ENCODE peak calls at places on chromosomes 6 and 20, in seven cellular contexts. One of them, this sample, is unnamed.

GRCh38 chr20:29497261-29497671 is 1760.2 kb upstream of the DEFB115 start:
- DNase-seq in activated CD8-positive, alpha-beta T cell treated with anti-CD3 and anti-CD28 coated beads for 36 hours: no peak
- DNase-seq in sigmoid colon: no peak
- DNase-seq in neural progenitor cell: no peak
- DNase-seq in IMR-90: no peak
- DNase-seq in coronary artery: no peak
- DNase-seq in A549: no peak
- DNase-seq in this sample: no peak

GRCh38 chr20:33841439-33841799 is 30.3 kb downstream of the CHMP4B start:
- DNase-seq in activated CD8-positive, alpha-beta T cell treated with anti-CD3 and anti-CD28 coated beads for 36 hours: no peak
- DNase-seq in sigmoid colon: peak; percentile 10
- DNase-seq in neural progenitor cell: no peak
- DNase-seq in IMR-90: no peak
- DNase-seq in coronary artery: no peak
- DNase-seq in A549: no peak
- DNase-seq in this sample: no peak

GRCh38 chr6:73566954-73567591 is 46.2 kb upstream of the EEF1A1 start:
- DNase-seq in activated CD8-positive, alpha-beta T cell treated with anti-CD3 and anti-CD28 coated beads for 36 hours: no peak
- DNase-seq in sigmoid colon: peak; percentile 86
- DNase-seq in neural progenitor cell: no peak
- DNase-seq in IMR-90: peak; percentile 35
- DNase-seq in coronary artery: no peak
- DNase-seq in A549: peak; percentile 91
- DNase-seq in this sample: peak; percentile 85

GRCh38 chr20:19974621-19975435 is 42.3 kb upstream of the NAA20 start:
- DNase-seq in activated CD8-positive, alpha-beta T cell treated with anti-CD3 and anti-CD28 coated beads for 36 hours: no peak
- DNase-seq in sigmoid colon: peak; percentile 97
- DNase-seq in neural progenitor cell: no peak
- DNase-seq in IMR-90: peak; percentile 97
- DNase-seq in coronary artery: peak; percentile 97
- DNase-seq in A549: peak; percentile 77
- DNase-seq in this sample: peak; percentile 94

GRCh38 chr6:88983532-88983931 is 20.1 kb upstream of the RNGTT start:
- DNase-seq in activated CD8-positive, alpha-beta T cell treated with anti-CD3 and anti-CD28 coated beads for 36 hours: peak; percentile 29
- DNase-seq in sigmoid colon: no peak
- DNase-seq in neural progenitor cell: peak; percentile 48
- DNase-seq in IMR-90: peak; percentile 36
- DNase-seq in coronary artery: no peak
- DNase-seq in A549: peak; percentile 49
- DNase-seq in this sample: no peak

GRCh38 chr20:34401741-34402455 is 38.8 kb downstream of the ITCH start:
- DNase-seq in activated CD8-positive, alpha-beta T cell treated with anti-CD3 and anti-CD28 coated beads for 36 hours: peak; percentile 51
- DNase-seq in sigmoid colon: no peak
- DNase-seq in neural progenitor cell: no peak
- DNase-seq in IMR-90: no peak
- DNase-seq in coronary artery: no peak
- DNase-seq in A549: no peak
- DNase-seq in this sample: no peak

GRCh38 chr6:168043848-168044415 is 35.1 kb downstream of the FRMD1 start:
- DNase-seq in activated CD8-positive, alpha-beta T cell treated with anti-CD3 and anti-CD28 coated beads for 36 hours: no peak
- DNase-seq in sigmoid colon: peak; percentile 48
- DNase-seq in neural progenitor cell: no peak
- DNase-seq in IMR-90: no peak
- DNase-seq in coronary artery: no peak
- DNase-seq in A549: no peak
- DNase-seq in this sample: peak; percentile 30

GRCh38 chr6:3438190-3439167 is 18.4 kb downstream of the SLC22A23 start:
- DNase-seq in activated CD8-positive, alpha-beta T cell treated with anti-CD3 and anti-CD28 coated beads for 36 hours: no peak
- DNase-seq in sigmoid colon: peak; percentile 84
- DNase-seq in neural progenitor cell: no peak
- DNase-seq in IMR-90: peak; percentile 94
- DNase-seq in coronary artery: no peak
- DNase-seq in A549: peak; percentile 76
- DNase-seq in this sample: no peak

GRCh38 chr6:162124710-162125435 is 602.7 kb downstream of the PRKN start:
- DNase-seq in activated CD8-positive, alpha-beta T cell treated with anti-CD3 and anti-CD28 coated beads for 36 hours: no peak
- DNase-seq in sigmoid colon: no peak
- DNase-seq in neural progenitor cell: no peak
- DNase-seq in IMR-90: no peak
- DNase-seq in coronary artery: no peak
- DNase-seq in A549: no peak
- DNase-seq in this sample: no peak

GRCh38 chr6:162125659-162126058 is 601.9 kb downstream of the PRKN start:
- DNase-seq in activated CD8-positive, alpha-beta T cell treated with anti-CD3 and anti-CD28 coated beads for 36 hours: no peak
- DNase-seq in sigmoid colon: no peak
- DNase-seq in neural progenitor cell: no peak
- DNase-seq in IMR-90: no peak
- DNase-seq in coronary artery: no peak
- DNase-seq in A549: no peak
- DNase-seq in this sample: no peak

GRCh38 chr6:162119349-162119748 is 608.2 kb downstream of the PRKN start:
- DNase-seq in activated CD8-positive, alpha-beta T cell treated with anti-CD3 and anti-CD28 coated beads for 36 hours: no peak
- DNase-seq in sigmoid colon: no peak
- DNase-seq in neural progenitor cell: no peak
- DNase-seq in IMR-90: no peak
- DNase-seq in coronary artery: no peak
- DNase-seq in A549: no peak
- DNase-seq in this sample: no peak

GRCh38 chr6:162118706-162119105 is 608.9 kb downstream of the PRKN start:
- DNase-seq in activated CD8-positive, alpha-beta T cell treated with anti-CD3 and anti-CD28 coated beads for 36 hours: no peak
- DNase-seq in sigmoid colon: no peak
- DNase-seq in neural progenitor cell: no peak
- DNase-seq in IMR-90: no peak
- DNase-seq in coronary artery: no peak
- DNase-seq in A549: no peak
- DNase-seq in this sample: no peak

GRCh38 chr6:162123797-162124196 is 603.8 kb downstream of the PRKN start:
- DNase-seq in activated CD8-positive, alpha-beta T cell treated with anti-CD3 and anti-CD28 coated beads for 36 hours: no peak
- DNase-seq in sigmoid colon: no peak
- DNase-seq in neural progenitor cell: peak; percentile 56
- DNase-seq in IMR-90: no peak
- DNase-seq in coronary artery: no peak
- DNase-seq in A549: peak; percentile 9
- DNase-seq in this sample: no peak
- TF ChIP-seq CTCF in activated CD8-positive, alpha-beta T cell treated with anti-CD3 and anti-CD28 coated beads for 36 hours: no peak
- TF ChIP-seq CTCF in sigmoid colon: no peak
- TF ChIP-seq CTCF in neural progenitor cell: peak; percentile 61
- TF ChIP-seq CTCF in IMR-90: no peak
- TF ChIP-seq CTCF in coronary artery: no peak
- TF ChIP-seq CTCF in A549: peak; percentile 7
- TF ChIP-seq CTCF in this sample: no peak

DNA sequence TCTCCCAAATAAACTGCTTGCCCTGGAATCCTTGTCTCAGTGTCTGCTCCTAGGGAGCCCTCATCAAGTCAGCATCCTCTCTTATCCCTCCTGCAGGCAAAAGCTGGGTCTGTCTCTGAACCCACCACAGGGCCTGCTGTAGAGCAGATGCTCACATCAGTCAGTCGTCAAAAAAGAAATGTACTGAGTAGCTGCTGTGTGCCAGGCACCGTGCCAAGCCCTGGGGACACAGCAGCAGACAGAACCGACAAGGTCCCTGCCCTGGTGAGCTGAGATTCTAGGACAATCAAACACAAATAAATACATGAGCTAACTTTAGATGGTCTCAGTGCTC is 68.5 kb downstream of the EYA2 start:
- DNase-seq in activated CD8-positive, alpha-beta T cell treated with anti-CD3 and anti-CD28 coated beads for 36 hours: no peak
- DNase-seq in sigmoid colon: no peak
- DNase-seq in neural progenitor cell: no peak
- DNase-seq in IMR-90: no peak
- DNase-seq in coronary artery: no peak
- DNase-seq in A549: no peak
- DNase-seq in this sample: no peak
- TF ChIP-seq CTCF in activated CD8-positive, alpha-beta T cell treated with anti-CD3 and anti-CD28 coated beads for 36 hours: no peak
- TF ChIP-seq CTCF in sigmoid colon: no peak
- TF ChIP-seq CTCF in neural progenitor cell: no peak
- TF ChIP-seq CTCF in IMR-90: peak; percentile 1
- TF ChIP-seq CTCF in coronary artery: no peak
- TF ChIP-seq CTCF in A549: no peak
- TF ChIP-seq CTCF in this sample: no peak

DNA sequence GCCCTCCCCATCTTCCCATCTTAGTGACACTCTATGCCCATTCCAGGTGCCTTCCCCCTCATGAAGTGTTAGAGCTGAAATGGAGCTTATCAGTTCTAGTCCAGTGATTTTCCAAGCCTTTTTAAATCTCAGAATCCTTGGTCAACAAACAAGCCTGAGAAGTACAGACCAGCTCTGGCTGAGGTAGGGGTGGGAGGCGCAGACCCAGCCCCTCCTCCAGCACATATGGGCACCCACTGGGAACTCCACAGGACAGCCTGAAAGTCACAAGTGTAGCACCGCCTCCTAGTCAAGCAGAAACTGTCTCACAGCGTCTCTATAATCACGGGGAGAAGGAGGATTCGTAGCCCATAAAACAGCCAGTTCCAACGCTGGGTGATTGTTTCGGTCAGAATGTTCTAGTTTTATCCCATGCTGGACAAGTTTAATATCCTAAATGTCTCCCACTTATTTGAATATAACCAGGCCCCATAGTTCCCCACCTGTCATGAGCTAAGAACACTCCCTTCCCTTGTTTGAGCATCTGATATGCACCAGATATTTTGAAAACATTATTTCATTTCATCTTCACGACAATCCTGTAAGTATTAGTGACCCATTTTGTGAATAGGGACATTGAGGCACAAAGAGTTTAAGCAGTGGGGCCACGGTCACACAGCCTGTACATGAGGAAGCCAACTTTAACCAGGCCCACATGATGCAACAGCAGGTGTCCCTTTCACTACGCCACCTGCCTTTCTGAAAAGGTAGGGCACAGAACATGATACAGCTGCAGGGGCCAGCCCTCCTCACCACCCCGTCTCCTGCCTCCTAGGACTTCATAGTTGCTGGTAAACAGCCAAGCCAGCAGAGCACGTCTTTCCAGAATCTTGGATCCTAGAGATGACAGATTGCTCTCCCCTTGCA is 40.1 kb downstream of the TRAF3IP2 start:
- DNase-seq in activated CD8-positive, alpha-beta T cell treated with anti-CD3 and anti-CD28 coated beads for 36 hours: peak; percentile 56
- DNase-seq in sigmoid colon: no peak
- DNase-seq in neural progenitor cell: no peak
- DNase-seq in IMR-90: no peak
- DNase-seq in coronary artery: no peak
- DNase-seq in A549: peak; percentile 19
- DNase-seq in this sample: no peak
- TF ChIP-seq CTCF in activated CD8-positive, alpha-beta T cell treated with anti-CD3 and anti-CD28 coated beads for 36 hours: peak; percentile 38
- TF ChIP-seq CTCF in sigmoid colon: no peak
- TF ChIP-seq CTCF in neural progenitor cell: peak; percentile 32
- TF ChIP-seq CTCF in IMR-90: no peak
- TF ChIP-seq CTCF in coronary artery: no peak
- TF ChIP-seq CTCF in A549: no peak
- TF ChIP-seq CTCF in this sample: no peak

GRCh38 chr20:10225439-10226080 is 6.9 kb downstream of the SNAP25 start:
- DNase-seq in activated CD8-positive, alpha-beta T cell treated with anti-CD3 and anti-CD28 coated beads for 36 hours: no peak
- DNase-seq in sigmoid colon: no peak
- DNase-seq in neural progenitor cell: peak; percentile 39
- DNase-seq in IMR-90: no peak
- DNase-seq in coronary artery: no peak
- DNase-seq in A549: peak; percentile 66
- DNase-seq in this sample: no peak
- TF ChIP-seq CTCF in activated CD8-positive, alpha-beta T cell treated with anti-CD3 and anti-CD28 coated beads for 36 hours: no peak
- TF ChIP-seq CTCF in sigmoid colon: no peak
- TF ChIP-seq CTCF in neural progenitor cell: peak; percentile 63
- TF ChIP-seq CTCF in IMR-90: peak; percentile 18
- TF ChIP-seq CTCF in coronary artery: no peak
- TF ChIP-seq CTCF in A549: peak; percentile 43
- TF ChIP-seq CTCF in this sample: no peak

GRCh38 chr6:37607949-37608348 is 89.7 kb downstream of the MDGA1 start:
- DNase-seq in activated CD8-positive, alpha-beta T cell treated with anti-CD3 and anti-CD28 coated beads for 36 hours: no peak
- DNase-seq in sigmoid colon: no peak
- DNase-seq in neural progenitor cell: peak; percentile 56
- DNase-seq in IMR-90: peak; percentile 57
- DNase-seq in coronary artery: no peak
- DNase-seq in A549: no peak
- DNase-seq in this sample: no peak
- TF ChIP-seq CTCF in activated CD8-positive, alpha-beta T cell treated with anti-CD3 and anti-CD28 coated beads for 36 hours: no peak
- TF ChIP-seq CTCF in sigmoid colon: no peak
- TF ChIP-seq CTCF in neural progenitor cell: peak; percentile 69
- TF ChIP-seq CTCF in IMR-90: peak; percentile 58
- TF ChIP-seq CTCF in coronary artery: no peak
- TF ChIP-seq CTCF in A549: no peak
- TF ChIP-seq CTCF in this sample: no peak

GRCh38 chr20:258963-259362 is 1.4 kb downstream of the DEFB132 start:
- DNase-seq in activated CD8-positive, alpha-beta T cell treated with anti-CD3 and anti-CD28 coated beads for 36 hours: peak; percentile 29
- DNase-seq in sigmoid colon: no peak
- DNase-seq in neural progenitor cell: no peak
- DNase-seq in IMR-90: peak; percentile 16
- DNase-seq in coronary artery: no peak
- DNase-seq in A549: peak; percentile 59
- DNase-seq in this sample: no peak
- TF ChIP-seq CTCF in activated CD8-positive, alpha-beta T cell treated with anti-CD3 and anti-CD28 coated beads for 36 hours: no peak
- TF ChIP-seq CTCF in sigmoid colon: no peak
- TF ChIP-seq CTCF in neural progenitor cell: no peak
- TF ChIP-seq CTCF in IMR-90: peak; percentile 25
- TF ChIP-seq CTCF in coronary artery: no peak
- TF ChIP-seq CTCF in A549: peak; percentile 30
- TF ChIP-seq CTCF in this sample: no peak

DNA sequence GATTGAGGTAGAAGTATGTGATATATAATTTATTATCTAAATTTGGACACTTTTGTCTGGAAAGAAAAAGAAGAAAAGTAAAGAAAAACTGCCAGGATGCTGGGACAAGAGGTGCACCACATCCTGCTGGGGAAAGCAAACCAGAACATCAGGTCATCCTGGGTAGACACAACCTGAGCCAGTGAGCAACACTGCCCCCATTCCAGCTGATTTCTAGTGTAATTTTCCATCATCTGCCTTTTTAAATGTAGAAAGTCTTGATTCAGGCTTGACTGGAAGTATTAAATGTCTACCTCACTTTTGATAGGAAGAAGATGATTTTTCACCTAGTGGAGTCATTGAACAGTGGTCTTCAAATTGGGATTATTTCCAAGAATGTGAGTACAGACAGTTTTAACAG is 1164.5 kb upstream of the CITED2 start:
- DNase-seq in activated CD8-positive, alpha-beta T cell treated with anti-CD3 and anti-CD28 coated beads for 36 hours: no peak
- DNase-seq in sigmoid colon: no peak
- DNase-seq in neural progenitor cell: no peak
- DNase-seq in IMR-90: peak; percentile 19
- DNase-seq in coronary artery: no peak
- DNase-seq in A549: peak; percentile 13
- DNase-seq in this sample: no peak
- TF ChIP-seq CTCF in activated CD8-positive, alpha-beta T cell treated with anti-CD3 and anti-CD28 coated beads for 36 hours: no peak
- TF ChIP-seq CTCF in sigmoid colon: no peak
- TF ChIP-seq CTCF in neural progenitor cell: no peak
- TF ChIP-seq CTCF in IMR-90: peak; percentile 5
- TF ChIP-seq CTCF in coronary artery: no peak
- TF ChIP-seq CTCF in A549: no peak
- TF ChIP-seq CTCF in this sample: no peak

This sample was measured in suprapubic skin.